ENCODE peak calls at places on chromosomes 2 and 18, in ten cellular contexts. R, D, P, S, L, J, B, G, O and Y are unnamed samples.

GRCh38 chr18:53991202-53991601 is 233.3 kb downstream of the MBD2 start:
- DNase-seq in D (peak; percentile 96), L (no peak), S (no peak), G (no peak), P (peak; percentile 0), J (no peak), B (no peak), O (no peak), R (no peak), Y (no peak)

GRCh38 chr2:112006076-112006410 is 49.0 kb upstream of the TMEM87B start:
- DNase-seq in O (no peak), L (no peak), G (no peak), B (no peak), R (no peak), P (peak; percentile 58), J (no peak), D (peak; percentile 82), S (no peak), Y (no peak)

GRCh38 chr2:126543081-126543480 is 112.9 kb upstream of the GYPC start:
- DNase-seq in S (no peak), P (peak; percentile 5), G (no peak), R (no peak), J (no peak), B (no peak), L (no peak), O (peak; percentile 27), D (peak; percentile 6), Y (no peak)

GRCh38 chr2:145654746-145655145 is 1134.8 kb upstream of the ZEB2 start:
- DNase-seq in D (no peak), R (no peak), O (no peak), B (no peak), S (no peak), G (no peak), P (no peak), L (no peak), J (no peak), Y (no peak)

GRCh38 chr2:39069890-39070289 is 51.0 kb downstream of the SOS1 start:
- DNase-seq in S (no peak), G (no peak), P (no peak), B (no peak), R (no peak), L (no peak), J (no peak), O (no peak), D (no peak), Y (no peak)

GRCh38 chr18:2979027-2979570 is 33.8 kb downstream of the LPIN2 start:
- DNase-seq in O (no peak), B (no peak), R (no peak), J (no peak), D (no peak), S (peak; percentile 41), P (peak; percentile 74), G (no peak), L (no peak), Y (no peak)

GRCh38 chr18:49168970-49169619 is 218.3 kb upstream of the SMAD7 start:
- DNase-seq in S (no peak), D (no peak), O (peak; percentile 8), R (peak; percentile 20), J (no peak), B (no peak), L (no peak), G (no peak), P (no peak), Y (peak; percentile 48)

GRCh38 chr2:180694445-180695421 is 285.7 kb upstream of the UBE2E3 start:
- DNase-seq in P (peak; percentile 31), G (no peak), R (no peak), J (no peak), D (no peak), B (no peak), S (no peak), L (no peak), O (no peak), Y (no peak)

GRCh38 chr2:106107509-106108131 is 86.5 kb downstream of the UXS1 start:
- DNase-seq in J (no peak), B (no peak), D (peak; percentile 51), S (no peak), G (no peak), L (no peak), P (no peak), O (no peak), R (peak; percentile 25), Y (no peak)

GRCh38 chr18:58026395-58026794 is 17.6 kb upstream of the NEDD4L start:
- DNase-seq in R (no peak), L (no peak), O (peak; percentile 53), J (no peak), G (no peak), P (no peak), D (peak; percentile 31), B (no peak), S (no peak), Y (no peak)

GRCh38 chr2:228703099-228703498 is 521.6 kb upstream of the SPHKAP start:
- DNase-seq in O (no peak), S (no peak), J (no peak), G (no peak), R (no peak), P (no peak), L (no peak), B (no peak), D (no peak), Y (no peak)

GRCh38 chr2:228707846-228708245 is 526.4 kb upstream of the SPHKAP start:
- DNase-seq in R (no peak), D (no peak), L (no peak), G (no peak), O (no peak), B (no peak), S (no peak), P (no peak), J (no peak), Y (no peak)

GRCh38 chr2:228709788-228710371 is 528.4 kb upstream of the SPHKAP start:
- DNase-seq in R (no peak), L (no peak), G (no peak), J (no peak), D (peak; percentile 38), B (no peak), P (no peak), S (no peak), O (no peak), Y (no peak)

GRCh38 chr2:228701506-228701905 is 520.0 kb upstream of the SPHKAP start:
- DNase-seq in B (no peak), P (no peak), G (no peak), J (no peak), L (no peak), O (no peak), R (no peak), D (no peak), S (no peak), Y (no peak)

DNA sequence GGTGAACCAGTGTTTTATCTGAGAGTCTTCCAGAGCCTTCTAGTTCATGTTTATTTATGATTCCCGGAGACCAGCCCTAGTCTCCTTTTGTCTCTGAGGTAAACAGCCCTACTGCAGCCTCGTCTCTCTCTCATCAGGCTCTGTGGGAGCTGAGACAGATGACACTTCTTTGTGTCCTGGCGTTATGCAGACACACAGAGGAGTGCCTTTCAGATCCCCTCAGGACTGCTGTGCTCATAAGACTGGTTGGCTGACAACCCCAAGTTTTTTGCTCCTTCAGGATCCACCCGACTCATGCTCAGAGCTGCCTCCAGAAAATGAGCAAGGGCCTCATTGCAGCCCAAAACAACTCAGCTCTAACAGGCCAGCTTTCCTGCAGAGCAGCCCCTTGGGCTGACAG is 523.8 kb upstream of the SPHKAP start:
- DNase-seq in R (no peak), P (no peak), O (no peak), J (no peak), D (no peak), G (no peak), S (no peak), L (no peak), B (no peak), Y (no peak)
- H3K4me3 ChIP-seq in R (no peak overlapping the region), P (no peak overlapping the region), O (no peak overlapping the region), J (no peak overlapping the region), D (no peak overlapping the region), G (no peak overlapping the region), S (no peak overlapping the region), L (no peak overlapping the region), B (no peak overlapping the region), Y (no peak overlapping the region)

DNA sequence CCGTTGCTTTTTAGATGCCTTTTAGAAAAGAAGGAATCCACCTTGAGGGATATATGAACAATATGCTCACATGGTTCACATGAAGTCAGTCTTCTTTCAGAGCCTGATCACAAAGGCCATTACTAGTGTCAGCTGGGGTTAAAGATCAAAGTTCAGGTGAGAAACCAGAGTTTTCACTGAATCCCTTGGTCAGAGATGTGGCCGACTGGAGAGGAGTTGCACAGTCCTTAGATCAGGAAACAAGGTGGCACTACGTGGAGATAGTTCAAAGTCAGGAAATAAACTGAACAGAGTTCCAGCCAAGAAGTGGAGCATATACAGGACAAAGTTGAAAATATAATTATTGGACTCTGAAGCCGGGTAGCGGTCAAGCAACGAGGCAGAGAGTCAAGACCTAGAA is 54.6 kb downstream of the AAK1 start:
- DNase-seq in G (no peak), O (no peak), S (no peak), P (no peak), R (no peak), J (no peak), L (no peak), D (no peak), B (no peak), Y (no peak)
- H3K4me1 ChIP-seq in G (peaks cover 84% of the 10 kb centered on the region), O (peaks cover 11% of the 10 kb centered on the region), S (peaks cover 34% of the 10 kb centered on the region), P (no peaks in the 10 kb centered on the region), R (peaks cover 69% of the 10 kb centered on the region), J (no peaks in the 10 kb centered on the region), L (no peaks in the 10 kb centered on the region), D (no peaks in the 10 kb centered on the region), B (peaks cover 20% of the 10 kb centered on the region), Y (no peaks in the 10 kb centered on the region)

GRCh38 chr2:101341901-101342624 is 33.6 kb upstream of the RNF149 start:
- DNase-seq in G (peak; percentile 77), O (peak; percentile 95), P (peak; percentile 70), R (peak; percentile 71), J (peak; percentile 79), D (peak; percentile 90), B (peak; percentile 78), S (peak; percentile 81), L (peak; percentile 71), Y (peak; percentile 67)
- H3K4me3 ChIP-seq in G (no peak overlapping the region), O (no peak overlapping the region), P (no peak overlapping the region), R (no peak overlapping the region), J (no peak overlapping the region), D (no peak overlapping the region), B (no peak overlapping the region), S (no peak overlapping the region), L (no peak overlapping the region), Y (no peak overlapping the region)

DNA sequence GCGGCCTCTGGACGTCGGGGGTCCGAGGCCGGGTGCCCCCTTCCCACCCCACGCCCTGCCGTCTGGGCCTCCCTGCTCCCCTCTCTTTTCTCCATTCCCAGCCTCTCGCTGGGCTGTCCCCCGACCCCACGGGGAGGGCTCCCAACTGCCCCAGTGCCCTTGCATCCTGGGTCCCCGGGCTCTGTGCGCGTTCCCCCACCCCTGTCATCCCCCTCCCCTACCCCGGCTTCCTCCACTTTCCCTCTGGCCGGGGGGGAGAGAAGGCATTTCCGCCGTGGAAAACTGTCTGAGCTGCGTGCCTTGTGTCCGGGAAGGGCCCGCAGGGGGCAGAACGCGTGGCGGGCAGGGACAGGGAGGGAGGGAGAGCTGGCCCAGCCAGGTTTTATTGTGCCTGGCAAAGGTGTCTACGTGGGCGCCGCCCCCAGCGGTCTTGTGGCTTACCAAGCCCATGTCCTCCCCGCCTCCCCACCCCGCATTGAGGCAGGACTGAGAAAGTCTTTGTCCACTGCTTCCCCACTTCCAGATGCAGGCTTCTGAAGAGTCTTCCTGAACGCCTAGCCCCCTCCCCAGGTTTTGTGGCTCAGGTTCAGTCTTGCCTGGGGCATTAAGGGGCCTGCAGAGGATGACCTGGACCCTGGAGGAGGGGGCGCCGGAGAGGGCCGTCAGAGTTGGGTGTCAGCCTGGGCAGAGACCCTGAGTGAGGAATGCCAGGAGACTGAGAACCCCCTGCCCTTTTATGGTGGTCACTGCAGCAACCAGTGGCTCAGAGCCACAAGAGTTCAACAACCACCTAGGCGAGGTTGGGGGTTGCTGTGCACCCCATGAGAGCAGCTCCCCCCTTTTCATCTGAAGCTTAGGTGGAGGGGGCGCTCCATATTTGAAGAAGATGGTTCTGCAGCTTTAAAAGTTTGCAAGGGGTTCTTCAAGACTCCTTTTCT is 1.3 kb downstream of the ITM2C start:
- DNase-seq in B (peak; percentile 94), R (peak; percentile 47), L (no peak), J (no peak), O (peak; percentile 55), D (peak; percentile 24), G (no peak), S (no peak), P (no peak), Y (peak; percentile 93)
- H3K4me1 ChIP-seq in B (peaks cover 38% of the 10 kb centered on the region), R (peaks cover 60% of the 10 kb centered on the region), L (peaks cover 47% of the 10 kb centered on the region), J (peaks cover 34% of the 10 kb centered on the region), O (peaks cover 65% of the 10 kb centered on the region), D (peaks cover 12% of the 10 kb centered on the region), G (peaks cover 58% of the 10 kb centered on the region), S (peaks cover 19% of the 10 kb centered on the region), P (peaks cover 3% of the 10 kb centered on the region), Y (peaks cover 53% of the 10 kb centered on the region)